ENCODE peak calls at places on chromosomes 7 and 10, in nine cellular contexts. One of them, this sample, is unnamed.

GRCh38 chr10:69749180-69750010 is 52.3 kb upstream of the COL13A1 start:
- DNase-seq in tibial nerve: no peak
- DNase-seq in ovary: no peak
- DNase-seq in transverse colon: no peak
- DNase-seq in suprapubic skin: no peak
- DNase-seq in A549: no peak
- DNase-seq in stomach: no peak
- DNase-seq in sigmoid colon: no peak
- DNase-seq in K562: no peak
- DNase-seq in this sample: no peak

GRCh38 chr10:115624448-115624847 is 531.3 kb downstream of the ATRNL1 start:
- DNase-seq in sigmoid colon: no peak
- DNase-seq in ovary: no peak
- DNase-seq in stomach: no peak
- DNase-seq in suprapubic skin: no peak
- DNase-seq in transverse colon: no peak
- DNase-seq in tibial nerve: no peak
- DNase-seq in A549: no peak
- DNase-seq in K562: no peak
- DNase-seq in this sample: no peak

GRCh38 chr7:143381427-143382125 is 431 bp downstream of the ZYX start:
- DNase-seq in K562: peak; percentile 47
- DNase-seq in stomach: peak; percentile 61
- DNase-seq in ovary: peak; percentile 93
- DNase-seq in suprapubic skin: peak; percentile 92
- DNase-seq in tibial nerve: peak; percentile 62
- DNase-seq in transverse colon: peak; percentile 69
- DNase-seq in sigmoid colon: peak; percentile 92
- DNase-seq in A549: no peak
- DNase-seq in this sample: no peak

GRCh38 chr10:28217848-28218247 is 85.0 kb downstream of the MPP7 start:
- DNase-seq in sigmoid colon: no peak
- DNase-seq in suprapubic skin: no peak
- DNase-seq in stomach: no peak
- DNase-seq in ovary: no peak
- DNase-seq in transverse colon: no peak
- DNase-seq in K562: no peak
- DNase-seq in A549: no peak
- DNase-seq in tibial nerve: no peak
- DNase-seq in this sample: no peak

GRCh38 chr7:28858206-28858605 is 99.9 kb downstream of the TRIL start:
- DNase-seq in tibial nerve: no peak
- DNase-seq in stomach: no peak
- DNase-seq in transverse colon: no peak
- DNase-seq in A549: no peak
- DNase-seq in K562: no peak
- DNase-seq in sigmoid colon: no peak
- DNase-seq in ovary: no peak
- DNase-seq in suprapubic skin: no peak
- DNase-seq in this sample: no peak

GRCh38 chr7:38382627-38383026 is 109.2 kb upstream of the TARP start:
- DNase-seq in tibial nerve: no peak
- DNase-seq in stomach: no peak
- DNase-seq in suprapubic skin: no peak
- DNase-seq in sigmoid colon: no peak
- DNase-seq in transverse colon: no peak
- DNase-seq in K562: no peak
- DNase-seq in ovary: no peak
- DNase-seq in A549: no peak
- DNase-seq in this sample: no peak

GRCh38 chr10:88347022-88347421 is 236.1 kb downstream of the RNLS start:
- DNase-seq in stomach: no peak
- DNase-seq in ovary: no peak
- DNase-seq in sigmoid colon: no peak
- DNase-seq in transverse colon: no peak
- DNase-seq in K562: no peak
- DNase-seq in tibial nerve: no peak
- DNase-seq in suprapubic skin: no peak
- DNase-seq in A549: no peak
- DNase-seq in this sample: no peak

GRCh38 chr10:122333037-122333436 is 41.5 kb upstream of the PLEKHA1 start:
- DNase-seq in ovary: no peak
- DNase-seq in stomach: no peak
- DNase-seq in sigmoid colon: no peak
- DNase-seq in tibial nerve: no peak
- DNase-seq in transverse colon: no peak
- DNase-seq in suprapubic skin: no peak
- DNase-seq in K562: no peak
- DNase-seq in A549: no peak
- DNase-seq in this sample: no peak

GRCh38 chr10:76285012-76285411 is 853.6 kb downstream of the LRMDA start:
- DNase-seq in stomach: no peak
- DNase-seq in suprapubic skin: no peak
- DNase-seq in ovary: no peak
- DNase-seq in K562: no peak
- DNase-seq in tibial nerve: no peak
- DNase-seq in transverse colon: no peak
- DNase-seq in A549: no peak
- DNase-seq in sigmoid colon: no peak
- DNase-seq in this sample: no peak

GRCh38 chr10:111600772-111601171 is 523.9 kb downstream of the ADRA2A start:
- DNase-seq in transverse colon: peak; percentile 50
- DNase-seq in ovary: no peak
- DNase-seq in A549: no peak
- DNase-seq in tibial nerve: no peak
- DNase-seq in K562: no peak
- DNase-seq in suprapubic skin: peak; percentile 55
- DNase-seq in sigmoid colon: no peak
- DNase-seq in stomach: no peak
- DNase-seq in this sample: peak; percentile 68

GRCh38 chr10:77628906-77629730 is 8.5 kb downstream of the KCNMA1 start:
- DNase-seq in K562: no peak
- DNase-seq in stomach: no peak
- DNase-seq in sigmoid colon: no peak
- DNase-seq in suprapubic skin: no peak
- DNase-seq in A549: no peak
- DNase-seq in transverse colon: no peak
- DNase-seq in tibial nerve: no peak
- DNase-seq in ovary: no peak
- DNase-seq in this sample: no peak

GRCh38 chr7:100880645-100881044 is 5.7 kb downstream of the SRRT start:
- DNase-seq in stomach: no peak
- DNase-seq in ovary: no peak
- DNase-seq in transverse colon: no peak
- DNase-seq in A549: no peak
- DNase-seq in suprapubic skin: no peak
- DNase-seq in sigmoid colon: no peak
- DNase-seq in tibial nerve: no peak
- DNase-seq in K562: no peak
- DNase-seq in this sample: no peak

GRCh38 chr10:85557077-85557476 is 809.5 kb downstream of the GRID1 start:
- DNase-seq in A549: no peak
- DNase-seq in ovary: no peak
- DNase-seq in stomach: no peak
- DNase-seq in sigmoid colon: no peak
- DNase-seq in K562: no peak
- DNase-seq in suprapubic skin: no peak
- DNase-seq in tibial nerve: no peak
- DNase-seq in transverse colon: no peak
- DNase-seq in this sample: no peak

GRCh38 chr10:22231260-22231659 is 13.4 kb upstream of the EBLN1 start:
- DNase-seq in A549: no peak
- DNase-seq in K562: no peak
- DNase-seq in transverse colon: no peak
- DNase-seq in tibial nerve: no peak
- DNase-seq in suprapubic skin: no peak
- DNase-seq in sigmoid colon: no peak
- DNase-seq in stomach: no peak
- DNase-seq in ovary: no peak
- DNase-seq in this sample: no peak

GRCh38 chr10:22230331-22230833 is 12.6 kb upstream of the EBLN1 start:
- DNase-seq in transverse colon: no peak
- DNase-seq in suprapubic skin: no peak
- DNase-seq in stomach: no peak
- DNase-seq in ovary: no peak
- DNase-seq in tibial nerve: no peak
- DNase-seq in K562: peak; percentile 84
- DNase-seq in sigmoid colon: no peak
- DNase-seq in A549: peak; percentile 46
- DNase-seq in this sample: no peak

GRCh38 chr10:22229756-22230330 is 12.0 kb upstream of the EBLN1 start:
- DNase-seq in stomach: no peak
- DNase-seq in A549: no peak
- DNase-seq in sigmoid colon: no peak
- DNase-seq in transverse colon: no peak
- DNase-seq in suprapubic skin: no peak
- DNase-seq in K562: peak; percentile 18
- DNase-seq in tibial nerve: no peak
- DNase-seq in ovary: no peak
- DNase-seq in this sample: no peak

GRCh38 chr10:22228167-22228938 is 10.5 kb upstream of the EBLN1 start:
- DNase-seq in stomach: no peak
- DNase-seq in sigmoid colon: no peak
- DNase-seq in A549: no peak
- DNase-seq in tibial nerve: no peak
- DNase-seq in ovary: no peak
- DNase-seq in suprapubic skin: no peak
- DNase-seq in K562: peak; percentile 47
- DNase-seq in transverse colon: no peak
- DNase-seq in this sample: no peak

GRCh38 chr10:22228943-22229755 is 11.3 kb upstream of the EBLN1 start:
- DNase-seq in suprapubic skin: peak; percentile 89
- DNase-seq in A549: peak; percentile 81
- DNase-seq in sigmoid colon: peak; percentile 93
- DNase-seq in ovary: peak; percentile 92
- DNase-seq in stomach: peak; percentile 82
- DNase-seq in tibial nerve: peak; percentile 85
- DNase-seq in transverse colon: peak; percentile 83
- DNase-seq in K562: peak; percentile 94
- DNase-seq in this sample: peak; percentile 97
- TF ChIP-seq POLR2A in suprapubic skin: no peak
- TF ChIP-seq POLR2A in A549: peak; percentile 29
- TF ChIP-seq POLR2A in sigmoid colon: no peak
- TF ChIP-seq POLR2A in ovary: no peak
- TF ChIP-seq POLR2A in stomach: no peak
- TF ChIP-seq POLR2A in tibial nerve: peak; percentile 46
- TF ChIP-seq POLR2A in transverse colon: peak; percentile 32
- TF ChIP-seq POLR2A in K562: peak; percentile 70
- TF ChIP-seq POLR2A in this sample: no peak

DNA sequence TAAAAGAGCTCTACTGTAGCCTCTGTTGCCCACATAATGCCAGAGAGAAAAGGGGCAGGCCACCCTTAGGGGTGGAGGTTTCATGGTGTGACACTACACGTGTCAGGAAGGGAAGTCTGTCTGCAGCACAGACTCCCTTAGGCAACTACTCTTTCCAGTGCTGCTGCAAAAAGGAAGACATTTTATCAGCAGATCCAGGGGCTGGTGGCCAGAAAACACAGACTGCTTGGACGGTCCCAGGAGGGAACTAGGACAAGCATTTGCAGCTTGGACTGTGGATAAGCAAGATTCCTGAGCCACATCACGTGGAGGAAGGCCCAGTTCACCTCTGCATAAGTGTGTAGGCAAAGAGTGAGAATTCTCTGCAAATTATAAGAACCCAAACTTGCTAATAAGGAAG is 220.8 kb downstream of the FANK1 start:
- DNase-seq in ovary: no peak
- DNase-seq in transverse colon: no peak
- DNase-seq in stomach: no peak
- DNase-seq in suprapubic skin: no peak
- DNase-seq in sigmoid colon: no peak
- DNase-seq in tibial nerve: no peak
- DNase-seq in K562: no peak
- DNase-seq in A549: no peak
- DNase-seq in this sample: no peak
- TF ChIP-seq EP300 in ovary: no peak
- TF ChIP-seq EP300 in transverse colon: no peak
- TF ChIP-seq EP300 in stomach: no peak
- TF ChIP-seq EP300 in suprapubic skin: no peak
- TF ChIP-seq EP300 in sigmoid colon: no peak
- TF ChIP-seq EP300 in tibial nerve: no peak
- TF ChIP-seq EP300 in K562: no peak
- TF ChIP-seq EP300 in A549: no peak
- TF ChIP-seq EP300 in this sample: no peak

DNA sequence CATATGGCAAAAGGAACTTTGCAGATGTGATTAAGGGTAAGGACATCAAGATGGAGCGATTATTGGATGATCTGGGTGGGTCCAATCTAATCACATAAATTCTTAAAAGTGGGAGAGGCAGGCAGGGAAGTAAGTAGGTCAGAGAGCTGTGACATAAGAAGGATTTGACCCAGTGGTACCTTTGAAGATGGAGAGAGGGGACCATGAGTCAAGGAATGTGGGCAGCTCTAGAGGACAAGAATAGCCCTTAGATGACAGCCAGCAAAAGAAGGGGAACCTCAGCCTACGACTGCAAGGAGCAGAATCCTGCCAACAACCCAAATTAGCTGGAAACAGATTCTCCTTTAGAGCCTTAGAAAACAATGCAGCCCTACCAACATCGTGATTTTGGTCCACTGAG is 34.5 kb downstream of the LAMB1 start:
- DNase-seq in A549: no peak
- DNase-seq in sigmoid colon: no peak
- DNase-seq in stomach: no peak
- DNase-seq in ovary: no peak
- DNase-seq in transverse colon: no peak
- DNase-seq in suprapubic skin: no peak
- DNase-seq in K562: no peak
- DNase-seq in tibial nerve: no peak
- DNase-seq in this sample: no peak
- H3K4me1 ChIP-seq in A549: peaks cover 23% of the 10 kb centered on the region
- H3K4me1 ChIP-seq in sigmoid colon: peaks cover 33% of the 10 kb centered on the region
- H3K4me1 ChIP-seq in stomach: peaks cover 12% of the 10 kb centered on the region
- H3K4me1 ChIP-seq in ovary: peaks cover 7% of the 10 kb centered on the region
- H3K4me1 ChIP-seq in transverse colon: peaks cover 9% of the 10 kb centered on the region
- H3K4me1 ChIP-seq in suprapubic skin: peaks cover 34% of the 10 kb centered on the region
- H3K4me1 ChIP-seq in K562: no peaks in the 10 kb centered on the region
- H3K4me1 ChIP-seq in tibial nerve: peaks cover 49% of the 10 kb centered on the region
- H3K4me1 ChIP-seq in this sample: peaks cover 56% of the 10 kb centered on the region

DNA sequence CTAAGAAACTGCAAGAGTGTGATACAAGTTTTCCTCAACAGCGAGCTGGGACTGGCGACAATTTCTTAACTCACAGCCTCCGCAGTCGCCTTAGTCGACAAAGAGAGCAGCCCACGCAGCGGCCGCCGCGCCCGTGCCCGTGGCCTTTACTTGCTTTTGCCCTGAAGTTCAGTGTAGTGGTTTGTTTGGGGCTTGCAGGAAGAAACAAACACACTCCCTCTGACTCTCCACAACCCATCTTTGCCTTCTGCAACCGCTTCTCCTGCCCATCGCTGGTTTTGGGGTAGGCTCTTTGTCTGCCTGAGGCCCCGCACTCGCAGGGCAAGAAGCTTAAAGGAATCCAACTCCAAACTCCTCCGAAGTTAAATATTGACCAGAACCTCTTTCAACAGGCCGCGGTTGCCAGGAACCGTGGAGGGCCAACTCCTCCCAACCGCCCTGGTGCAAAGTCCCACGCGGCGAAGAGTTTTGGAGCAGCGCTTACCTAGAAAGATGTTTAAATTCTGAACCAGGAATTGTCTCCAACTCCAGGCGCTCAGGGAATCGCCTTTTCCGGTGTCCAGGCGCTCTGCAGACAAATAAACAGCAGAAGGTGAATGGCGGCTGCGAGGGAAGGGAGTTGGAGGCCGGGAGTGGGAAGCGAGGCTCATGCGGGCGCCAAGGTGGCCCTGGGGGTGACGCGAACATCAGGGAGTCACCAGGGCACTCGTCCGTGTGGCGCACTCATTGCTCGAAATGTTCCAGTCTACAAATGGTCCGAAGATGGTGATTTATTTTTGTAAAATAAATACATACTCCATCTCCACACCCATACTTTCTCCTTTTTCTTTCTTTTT is 8.3 kb downstream of the HOXA4 start:
- DNase-seq in tibial nerve: no peak
- DNase-seq in A549: peak; percentile 55
- DNase-seq in stomach: no peak
- DNase-seq in K562: no peak
- DNase-seq in suprapubic skin: no peak
- DNase-seq in ovary: no peak
- DNase-seq in transverse colon: peak; percentile 83
- DNase-seq in sigmoid colon: no peak
- DNase-seq in this sample: no peak
- TF ChIP-seq POLR2A in tibial nerve: no peak
- TF ChIP-seq POLR2A in A549: peak; percentile 36
- TF ChIP-seq POLR2A in stomach: no peak
- TF ChIP-seq POLR2A in K562: no peak
- TF ChIP-seq POLR2A in suprapubic skin: no peak
- TF ChIP-seq POLR2A in ovary: no peak
- TF ChIP-seq POLR2A in transverse colon: peak; percentile 41
- TF ChIP-seq POLR2A in sigmoid colon: no peak
- TF ChIP-seq POLR2A in this sample: no peak